ENCODE peak calls at places on chromosomes 6 and 20, in five cellular contexts. R is right lobe of liver; Q is CD8-positive, alpha-beta T cell; N is cardiac muscle cell; Y is upper lobe of right lung. M is an unnamed sample.

GRCh38 chr6:35305117-35305516 is 7.5 kb downstream of the DEF6 start:
- DNase-seq in R (no peak), Q (no peak), N (no peak), Y (no peak), M (no peak)

GRCh38 chr6:19180348-19181073 is 656.7 kb upstream of the ID4 start:
- DNase-seq in R (no peak), Y (no peak), Q (no peak), N (peak), M (peak)

GRCh38 chr6:26186652-26187051 is 99.4 kb downstream of the HFE start:
- DNase-seq in Y (no peak), Q (no peak), N (no peak), R (no peak), M (no peak)

GRCh38 chr20:8756410-8756809 is 312.5 kb upstream of the PLCB4 start:
- DNase-seq in R (no peak), Q (no peak), Y (no peak), N (peak), M (no peak)

GRCh38 chr6:149471801-149472200 is 13.0 kb downstream of the ZC3H12D start:
- DNase-seq in N (no peak), Q (no peak), R (no peak), Y (no peak), M (no peak)

GRCh38 chr20:49268600-49269365 is 9.1 kb downstream of the ZNFX1 start:
- DNase-seq in Y (no peak), Q (no peak), N (peak), R (no peak), M (no peak)

GRCh38 chr6:20092071-20092566 is 120.2 kb downstream of the MBOAT1 start:
- DNase-seq in N (peak), R (no peak), Q (no peak), Y (no peak), M (no peak)

GRCh38 chr20:324177-325042 is 942 bp upstream of the SOX12 start:
- DNase-seq in R (peak), Q (peak), Y (peak), N (peak), M (peak)

GRCh38 chr6:33815854-33816253 is 12.1 kb upstream of the MLN start:
- DNase-seq in Y (no peak), R (no peak), Q (no peak), N (peak), M (no peak)

GRCh38 chr6:132490478-132491204 is 22.3 kb downstream of the STX7 start:
- DNase-seq in Q (no peak), R (no peak), Y (no peak), N (no peak), M (no peak)

GRCh38 chr20:34967421-34967820 is 11.8 kb downstream of the MYH7B start:
- DNase-seq in R (peak), Y (no peak), Q (no peak), N (no peak), M (no peak)

GRCh38 chr6:89082439-89082838 is 1.9 kb downstream of the PNRC1 start:
- DNase-seq in Y (no peak), N (peak), R (no peak), Q (no peak), M (no peak)

GRCh38 chr20:63737690-63737939 is 1.2 kb downstream of the LIME1 start:
- DNase-seq in Q (no peak), R (no peak), N (no peak), Y (no peak), M (no peak)
- H3K4me3 ChIP-seq in Q (peak), R (peak), N (no peak), Y (peak), M (peak)

GRCh38 chr6:51844391-51844735 is 243.1 kb downstream of the PKHD1 start:
- DNase-seq in N (no peak), Q (no peak), Y (no peak), R (no peak), M (no peak)
- TF ChIP-seq CTCF in N (no peak), Q (no peak), Y (no peak), R (peak), M (no peak)

DNA sequence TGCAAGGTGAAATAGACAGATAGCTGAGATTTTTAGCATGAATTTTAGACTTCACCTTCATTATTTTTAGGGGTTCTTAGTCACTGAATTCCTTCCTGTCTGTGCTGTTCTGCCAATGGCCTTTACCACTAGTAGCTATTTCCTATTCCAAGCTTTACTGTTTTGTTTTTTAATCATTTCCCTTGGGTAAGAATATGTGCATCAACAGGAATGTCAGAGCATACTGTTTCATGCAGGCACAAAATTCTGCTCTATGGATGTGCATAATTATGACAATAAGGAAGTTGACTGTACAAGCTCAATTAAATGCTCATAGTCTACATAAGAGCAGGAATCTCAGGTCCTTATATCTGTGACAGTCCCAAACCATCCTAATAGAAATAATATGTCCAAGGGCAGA is 5.0 kb downstream of the TNFAIP3 start:
- DNase-seq in Q (no peak), Y (no peak), R (no peak), N (no peak), M (no peak)
- H3K4me3 ChIP-seq in Q (peak), Y (peak), R (no peak), N (no peak), M (no peak)

GRCh38 chr6:390914-391558 is 516 bp upstream of the IRF4 start:
- DNase-seq in Y (no peak), R (no peak), N (no peak), Q (no peak), M (no peak)
- TF ChIP-seq CTCF in Y (no peak), R (no peak), N (no peak), Q (no peak), M (no peak)

DNA sequence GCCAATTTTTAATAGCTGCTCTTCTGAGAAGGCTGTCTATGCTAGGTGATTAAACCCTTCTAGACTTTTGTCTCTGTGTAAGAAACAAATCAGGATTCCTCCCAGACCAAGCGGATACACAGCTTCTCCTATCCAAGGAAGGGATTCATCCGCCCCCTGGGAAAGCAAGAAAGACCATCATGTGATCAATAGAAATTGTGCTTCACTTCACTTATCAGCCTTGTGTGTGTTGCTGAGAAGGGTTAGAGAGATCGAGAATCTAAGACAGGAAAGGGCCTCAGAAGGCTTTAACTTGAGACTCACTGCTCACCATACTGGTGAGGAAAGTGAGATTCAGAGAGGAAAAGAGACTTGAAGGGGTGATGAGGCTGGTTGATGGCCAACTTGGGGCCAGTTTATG is 1.5 kb downstream of the ABCC10 start:
- DNase-seq in R (no peak), Q (no peak), N (no peak), Y (no peak), M (no peak)
- H3K4me3 ChIP-seq in R (no peak), Q (peak), N (no peak), Y (peak), M (peak)

GRCh38 chr6:156803353-156803752 is 26.2 kb downstream of the ARID1B start:
- DNase-seq in Q (no peak), R (no peak), Y (no peak), N (no peak), M (no peak)
- TF ChIP-seq CTCF in Q (no peak), R (no peak), Y (no peak), N (no peak), M (no peak)

M was measured in heart left ventricle.